ENCODE peak calls at places on chromosomes 7 and 10, in ten cellular contexts. One of them, this sample, is unnamed. For H3K9me3, the result is how much of the 10 kb centered on the place peaks cover.

GRCh38 chr10:43959364-43959763 is 310.7 kb upstream of the ZNF32 start:
- DNase-seq in right atrium auricular region: no peak
- DNase-seq in Panc1: no peak
- DNase-seq in suprapubic skin: no peak
- DNase-seq in uterus: no peak
- DNase-seq in SJSA1: peak
- DNase-seq in effector memory CD4-positive, alpha-beta T cell: no peak
- DNase-seq in fibroblast of lung: no peak
- DNase-seq in hepatocyte: no peak
- DNase-seq in IMR-90: no peak
- DNase-seq in this sample: no peak

GRCh38 chr7:73815436-73815835 is 15.4 kb upstream of the CLDN4 start:
- DNase-seq in right atrium auricular region: no peak
- DNase-seq in Panc1: no peak
- DNase-seq in suprapubic skin: no peak
- DNase-seq in uterus: no peak
- DNase-seq in SJSA1: no peak
- DNase-seq in effector memory CD4-positive, alpha-beta T cell: no peak
- DNase-seq in fibroblast of lung: no peak
- DNase-seq in hepatocyte: no peak
- DNase-seq in IMR-90: no peak
- DNase-seq in this sample: no peak

GRCh38 chr7:41134242-41134872 is 568.5 kb downstream of the INHBA start:
- DNase-seq in right atrium auricular region: no peak
- DNase-seq in Panc1: no peak
- DNase-seq in suprapubic skin: no peak
- DNase-seq in uterus: no peak
- DNase-seq in SJSA1: no peak
- DNase-seq in effector memory CD4-positive, alpha-beta T cell: no peak
- DNase-seq in fibroblast of lung: peak
- DNase-seq in hepatocyte: no peak
- DNase-seq in IMR-90: peak
- DNase-seq in this sample: no peak

GRCh38 chr10:129678186-129678585 is 211.1 kb downstream of the MGMT start:
- DNase-seq in right atrium auricular region: no peak
- DNase-seq in Panc1: no peak
- DNase-seq in suprapubic skin: no peak
- DNase-seq in uterus: no peak
- DNase-seq in SJSA1: no peak
- DNase-seq in effector memory CD4-positive, alpha-beta T cell: no peak
- DNase-seq in fibroblast of lung: no peak
- DNase-seq in hepatocyte: no peak
- DNase-seq in IMR-90: no peak
- DNase-seq in this sample: no peak

GRCh38 chr7:102934267-102934666 is 21.5 kb downstream of the LRRC17 start:
- DNase-seq in right atrium auricular region: no peak
- DNase-seq in Panc1: no peak
- DNase-seq in suprapubic skin: no peak
- DNase-seq in uterus: no peak
- DNase-seq in SJSA1: no peak
- DNase-seq in effector memory CD4-positive, alpha-beta T cell: no peak
- DNase-seq in fibroblast of lung: no peak
- DNase-seq in hepatocyte: no peak
- DNase-seq in IMR-90: no peak
- DNase-seq in this sample: no peak

GRCh38 chr7:155533120-155533826 is 13.1 kb downstream of the CNPY1 start:
- DNase-seq in right atrium auricular region: no peak
- DNase-seq in Panc1: no peak
- DNase-seq in suprapubic skin: peak
- DNase-seq in uterus: no peak
- DNase-seq in SJSA1: no peak
- DNase-seq in effector memory CD4-positive, alpha-beta T cell: no peak
- DNase-seq in fibroblast of lung: no peak
- DNase-seq in hepatocyte: no peak
- DNase-seq in IMR-90: no peak
- DNase-seq in this sample: peak

GRCh38 chr10:16943301-16944080 is 126.3 kb upstream of the RSU1 start:
- DNase-seq in right atrium auricular region: no peak
- DNase-seq in Panc1: no peak
- DNase-seq in suprapubic skin: no peak
- DNase-seq in uterus: no peak
- DNase-seq in SJSA1: no peak
- DNase-seq in effector memory CD4-positive, alpha-beta T cell: no peak
- DNase-seq in fibroblast of lung: peak
- DNase-seq in hepatocyte: peak
- DNase-seq in IMR-90: no peak
- DNase-seq in this sample: no peak

GRCh38 chr7:26157520-26158105 is 5.6 kb downstream of the NFE2L3 start:
- DNase-seq in right atrium auricular region: no peak
- DNase-seq in Panc1: no peak
- DNase-seq in suprapubic skin: no peak
- DNase-seq in uterus: no peak
- DNase-seq in SJSA1: no peak
- DNase-seq in effector memory CD4-positive, alpha-beta T cell: no peak
- DNase-seq in fibroblast of lung: no peak
- DNase-seq in hepatocyte: no peak
- DNase-seq in IMR-90: no peak
- DNase-seq in this sample: no peak

GRCh38 chr10:4074559-4075407 is 289.8 kb upstream of the KLF6 start:
- DNase-seq in right atrium auricular region: no peak
- DNase-seq in Panc1: no peak
- DNase-seq in suprapubic skin: no peak
- DNase-seq in uterus: no peak
- DNase-seq in SJSA1: no peak
- DNase-seq in effector memory CD4-positive, alpha-beta T cell: no peak
- DNase-seq in fibroblast of lung: no peak
- DNase-seq in hepatocyte: no peak
- DNase-seq in IMR-90: peak
- DNase-seq in this sample: no peak

GRCh38 chr7:42858570-42858969 is 53.3 kb downstream of the C7orf25 start:
- DNase-seq in right atrium auricular region: no peak
- DNase-seq in Panc1: no peak
- DNase-seq in suprapubic skin: no peak
- DNase-seq in uterus: no peak
- DNase-seq in SJSA1: no peak
- DNase-seq in effector memory CD4-positive, alpha-beta T cell: no peak
- DNase-seq in fibroblast of lung: no peak
- DNase-seq in hepatocyte: no peak
- DNase-seq in IMR-90: peak
- DNase-seq in this sample: no peak

GRCh38 chr10:18699849-18700554 is 40.8 kb downstream of the ARL5B start:
- DNase-seq in right atrium auricular region: no peak
- DNase-seq in Panc1: no peak
- DNase-seq in suprapubic skin: no peak
- DNase-seq in uterus: no peak
- DNase-seq in SJSA1: no peak
- DNase-seq in effector memory CD4-positive, alpha-beta T cell: no peak
- DNase-seq in fibroblast of lung: peak
- DNase-seq in hepatocyte: no peak
- DNase-seq in IMR-90: peak
- DNase-seq in this sample: no peak

GRCh38 chr10:63720689-63721088 is 199.5 kb downstream of the REEP3 start:
- DNase-seq in right atrium auricular region: no peak
- DNase-seq in Panc1: no peak
- DNase-seq in suprapubic skin: no peak
- DNase-seq in uterus: no peak
- DNase-seq in SJSA1: no peak
- DNase-seq in effector memory CD4-positive, alpha-beta T cell: no peak
- DNase-seq in fibroblast of lung: no peak
- DNase-seq in hepatocyte: no peak
- DNase-seq in IMR-90: no peak
- DNase-seq in this sample: no peak
- H3K9me3 ChIP-seq in right atrium auricular region: under half
- H3K9me3 ChIP-seq in Panc1: under half
- H3K9me3 ChIP-seq in suprapubic skin: under half
- H3K9me3 ChIP-seq in uterus: under half
- H3K9me3 ChIP-seq in SJSA1: under half
- H3K9me3 ChIP-seq in effector memory CD4-positive, alpha-beta T cell: under half
- H3K9me3 ChIP-seq in fibroblast of lung: under half
- H3K9me3 ChIP-seq in hepatocyte: under half
- H3K9me3 ChIP-seq in IMR-90: under half
- H3K9me3 ChIP-seq in this sample: under half

DNA sequence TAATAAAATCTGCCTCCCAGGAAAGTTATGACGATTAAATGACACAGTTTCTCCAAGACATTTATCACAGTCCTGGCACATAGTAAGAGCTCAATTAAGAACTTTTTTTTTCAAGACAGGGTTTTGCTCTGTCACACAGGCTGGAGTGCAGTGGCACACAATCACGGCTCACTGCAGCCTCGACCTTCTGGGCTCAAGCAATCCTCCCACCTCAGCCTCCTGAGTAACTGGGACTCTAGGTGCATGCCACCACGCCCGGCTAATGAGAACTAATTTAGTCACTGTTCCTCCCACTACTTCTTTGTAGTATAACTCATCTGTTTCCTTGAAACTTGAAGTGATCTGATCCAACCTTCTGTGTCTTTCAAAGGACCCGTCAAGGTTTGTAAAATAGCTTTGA is 42.2 kb upstream of the MXI1 start:
- DNase-seq in right atrium auricular region: no peak
- DNase-seq in Panc1: no peak
- DNase-seq in suprapubic skin: peak
- DNase-seq in uterus: no peak
- DNase-seq in SJSA1: no peak
- DNase-seq in effector memory CD4-positive, alpha-beta T cell: no peak
- DNase-seq in fibroblast of lung: no peak
- DNase-seq in hepatocyte: no peak
- DNase-seq in IMR-90: no peak
- DNase-seq in this sample: no peak
- H3K27ac ChIP-seq in right atrium auricular region: no peak
- H3K27ac ChIP-seq in Panc1: no peak
- H3K27ac ChIP-seq in suprapubic skin: no peak
- H3K27ac ChIP-seq in uterus: no peak
- H3K27ac ChIP-seq in SJSA1: no peak
- H3K27ac ChIP-seq in effector memory CD4-positive, alpha-beta T cell: no peak
- H3K27ac ChIP-seq in fibroblast of lung: no peak
- H3K27ac ChIP-seq in hepatocyte: no peak
- H3K27ac ChIP-seq in IMR-90: no peak
- H3K27ac ChIP-seq in this sample: no peak

DNA sequence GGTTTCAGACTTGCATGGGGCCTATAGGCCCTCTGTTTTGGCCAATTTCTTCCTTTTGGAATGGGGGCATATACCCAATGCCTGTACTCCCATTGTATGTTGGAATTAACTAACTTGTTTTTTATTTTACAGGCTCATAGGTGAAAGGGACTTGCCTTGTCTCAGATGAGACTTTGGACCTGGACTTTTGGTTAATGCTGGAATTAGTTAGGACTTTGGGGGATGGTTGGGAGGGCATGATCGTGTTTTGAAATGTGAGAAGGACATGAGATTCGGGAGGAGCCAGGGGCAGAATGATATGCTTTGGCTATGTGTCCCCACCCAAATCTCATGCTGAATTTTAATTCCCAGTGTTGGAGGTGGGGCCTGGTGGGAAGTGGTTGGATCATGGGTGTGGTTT is 146.5 kb downstream of the SGMS1 start:
- DNase-seq in right atrium auricular region: no peak
- DNase-seq in Panc1: no peak
- DNase-seq in suprapubic skin: no peak
- DNase-seq in uterus: no peak
- DNase-seq in SJSA1: no peak
- DNase-seq in effector memory CD4-positive, alpha-beta T cell: no peak
- DNase-seq in fibroblast of lung: no peak
- DNase-seq in hepatocyte: no peak
- DNase-seq in IMR-90: no peak
- DNase-seq in this sample: no peak
- H3K9me3 ChIP-seq in right atrium auricular region: under half
- H3K9me3 ChIP-seq in Panc1: under half
- H3K9me3 ChIP-seq in suprapubic skin: under half
- H3K9me3 ChIP-seq in uterus: under half
- H3K9me3 ChIP-seq in SJSA1: under half
- H3K9me3 ChIP-seq in effector memory CD4-positive, alpha-beta T cell: under half
- H3K9me3 ChIP-seq in fibroblast of lung: under half
- H3K9me3 ChIP-seq in hepatocyte: under half
- H3K9me3 ChIP-seq in IMR-90: under half
- H3K9me3 ChIP-seq in this sample: under half

GRCh38 chr10:132617781-132618052 is 80.1 kb downstream of the INPP5A start:
- DNase-seq in right atrium auricular region: no peak
- DNase-seq in Panc1: no peak
- DNase-seq in suprapubic skin: peak
- DNase-seq in uterus: no peak
- DNase-seq in SJSA1: no peak
- DNase-seq in effector memory CD4-positive, alpha-beta T cell: no peak
- DNase-seq in fibroblast of lung: no peak
- DNase-seq in hepatocyte: no peak
- DNase-seq in IMR-90: no peak
- DNase-seq in this sample: no peak

GRCh38 chr10:132616170-132616994 is 78.8 kb downstream of the INPP5A start:
- DNase-seq in right atrium auricular region: no peak
- DNase-seq in Panc1: no peak
- DNase-seq in suprapubic skin: peak
- DNase-seq in uterus: no peak
- DNase-seq in SJSA1: peak
- DNase-seq in effector memory CD4-positive, alpha-beta T cell: peak
- DNase-seq in fibroblast of lung: no peak
- DNase-seq in hepatocyte: no peak
- DNase-seq in IMR-90: no peak
- DNase-seq in this sample: peak

GRCh38 chr10:132618158-132618924 is 80.8 kb downstream of the INPP5A start:
- DNase-seq in right atrium auricular region: no peak
- DNase-seq in Panc1: no peak
- DNase-seq in suprapubic skin: no peak
- DNase-seq in uterus: no peak
- DNase-seq in SJSA1: no peak
- DNase-seq in effector memory CD4-positive, alpha-beta T cell: no peak
- DNase-seq in fibroblast of lung: peak
- DNase-seq in hepatocyte: no peak
- DNase-seq in IMR-90: peak
- DNase-seq in this sample: no peak

GRCh38 chr10:132615346-132616169 is 78.0 kb downstream of the INPP5A start:
- DNase-seq in right atrium auricular region: no peak
- DNase-seq in Panc1: no peak
- DNase-seq in suprapubic skin: peak
- DNase-seq in uterus: no peak
- DNase-seq in SJSA1: peak
- DNase-seq in effector memory CD4-positive, alpha-beta T cell: no peak
- DNase-seq in fibroblast of lung: no peak
- DNase-seq in hepatocyte: no peak
- DNase-seq in IMR-90: no peak
- DNase-seq in this sample: no peak

DNA sequence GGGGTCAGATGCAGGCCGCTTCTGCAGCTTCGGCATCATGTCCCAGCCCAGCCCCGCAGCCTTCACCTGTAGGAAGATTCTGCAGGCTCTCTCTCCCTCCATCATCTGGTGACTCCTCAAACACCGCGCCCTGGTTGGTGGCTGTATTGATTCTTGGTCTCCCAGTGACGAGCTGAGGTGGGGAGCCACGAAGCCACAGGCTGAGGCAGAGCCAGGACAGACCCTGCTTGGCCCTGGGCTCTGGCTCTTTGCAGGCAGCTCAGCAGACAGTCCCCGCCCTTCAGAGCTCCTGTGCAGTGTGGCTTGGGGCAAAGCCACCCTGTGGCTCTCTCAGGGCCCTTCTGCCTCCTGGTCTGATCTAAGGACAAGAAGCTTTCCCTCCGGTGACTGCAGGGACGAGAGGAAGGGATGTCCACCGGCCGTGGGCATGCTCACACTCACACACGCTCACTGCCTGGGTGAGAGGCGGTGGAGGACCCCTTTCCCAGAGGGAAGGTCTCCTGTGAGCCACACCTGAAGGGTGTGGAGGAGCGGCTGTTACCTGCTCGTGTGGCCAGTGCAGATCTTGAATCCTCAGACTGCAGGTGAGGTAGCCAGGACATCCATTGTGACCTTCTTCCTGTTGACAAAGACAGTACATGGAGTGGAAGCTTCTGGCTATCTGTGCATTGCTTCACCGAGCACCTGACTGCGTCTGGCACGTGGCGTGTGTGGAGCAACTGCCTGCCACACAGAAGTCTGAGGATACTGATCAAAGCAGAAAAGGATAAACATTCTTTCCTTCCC is 79.6 kb downstream of the INPP5A start:
- DNase-seq in right atrium auricular region: no peak
- DNase-seq in Panc1: no peak
- DNase-seq in suprapubic skin: peak
- DNase-seq in uterus: no peak
- DNase-seq in SJSA1: peak
- DNase-seq in effector memory CD4-positive, alpha-beta T cell: no peak
- DNase-seq in fibroblast of lung: no peak
- DNase-seq in hepatocyte: no peak
- DNase-seq in IMR-90: no peak
- DNase-seq in this sample: no peak
- H3K27ac ChIP-seq in right atrium auricular region: no peak
- H3K27ac ChIP-seq in Panc1: no peak
- H3K27ac ChIP-seq in suprapubic skin: no peak
- H3K27ac ChIP-seq in uterus: no peak
- H3K27ac ChIP-seq in SJSA1: no peak
- H3K27ac ChIP-seq in effector memory CD4-positive, alpha-beta T cell: no peak
- H3K27ac ChIP-seq in fibroblast of lung: no peak
- H3K27ac ChIP-seq in hepatocyte: no peak
- H3K27ac ChIP-seq in IMR-90: no peak
- H3K27ac ChIP-seq in this sample: no peak

This sample was measured in CD8-positive, alpha-beta memory T cell.